ENCODE peak calls at places on chromosomes 12 and 14, in eight cellular contexts. One of them, this sample, is unnamed.

GRCh38 chr14:35257809-35258208 is 34.4 kb upstream of the PSMA6 start:
- DNase-seq in MM.1S: no peak
- DNase-seq in endothelial cell: no peak
- DNase-seq in IMR-90: peak
- DNase-seq in activated effector memory CD4-positive, alpha-beta T cell treated with Interleukin-2 at 50 U/mL for 16 hours: no peak
- DNase-seq in pons: no peak
- DNase-seq in anterior cingulate cortex: no peak
- DNase-seq in NCI-H524: no peak
- DNase-seq in this sample: no peak

GRCh38 chr14:94196057-94196456 is 21.9 kb downstream of the PPP4R4 start:
- DNase-seq in pons: no peak
- DNase-seq in endothelial cell: no peak
- DNase-seq in anterior cingulate cortex: no peak
- DNase-seq in IMR-90: no peak
- DNase-seq in NCI-H524: no peak
- DNase-seq in MM.1S: no peak
- DNase-seq in activated effector memory CD4-positive, alpha-beta T cell treated with Interleukin-2 at 50 U/mL for 16 hours: no peak
- DNase-seq in this sample: no peak

GRCh38 chr12:530308-530707 is 70.6 kb downstream of the B4GALNT3 start:
- DNase-seq in IMR-90: no peak
- DNase-seq in activated effector memory CD4-positive, alpha-beta T cell treated with Interleukin-2 at 50 U/mL for 16 hours: no peak
- DNase-seq in pons: no peak
- DNase-seq in MM.1S: no peak
- DNase-seq in anterior cingulate cortex: no peak
- DNase-seq in endothelial cell: no peak
- DNase-seq in NCI-H524: no peak
- DNase-seq in this sample: no peak

GRCh38 chr12:48903363-48903981 is 21.8 kb downstream of the FKBP11 start:
- DNase-seq in activated effector memory CD4-positive, alpha-beta T cell treated with Interleukin-2 at 50 U/mL for 16 hours: no peak
- DNase-seq in IMR-90: peak
- DNase-seq in endothelial cell: no peak
- DNase-seq in MM.1S: no peak
- DNase-seq in NCI-H524: no peak
- DNase-seq in anterior cingulate cortex: no peak
- DNase-seq in pons: no peak
- DNase-seq in this sample: peak

GRCh38 chr12:59344224-59344623 is 251.6 kb upstream of the SLC16A7 start:
- DNase-seq in activated effector memory CD4-positive, alpha-beta T cell treated with Interleukin-2 at 50 U/mL for 16 hours: no peak
- DNase-seq in pons: no peak
- DNase-seq in anterior cingulate cortex: no peak
- DNase-seq in NCI-H524: no peak
- DNase-seq in IMR-90: no peak
- DNase-seq in endothelial cell: no peak
- DNase-seq in MM.1S: no peak
- DNase-seq in this sample: no peak

GRCh38 chr14:74579447-74580274 is 32.4 kb downstream of the LTBP2 start:
- DNase-seq in MM.1S: no peak
- DNase-seq in activated effector memory CD4-positive, alpha-beta T cell treated with Interleukin-2 at 50 U/mL for 16 hours: no peak
- DNase-seq in endothelial cell: no peak
- DNase-seq in IMR-90: peak
- DNase-seq in anterior cingulate cortex: no peak
- DNase-seq in pons: no peak
- DNase-seq in NCI-H524: no peak
- DNase-seq in this sample: peak

GRCh38 chr12:8045952-8046944 is 13.7 kb downstream of the FOXJ2 start:
- DNase-seq in endothelial cell: peak
- DNase-seq in IMR-90: peak
- DNase-seq in MM.1S: peak
- DNase-seq in anterior cingulate cortex: peak
- DNase-seq in pons: peak
- DNase-seq in NCI-H524: peak
- DNase-seq in activated effector memory CD4-positive, alpha-beta T cell treated with Interleukin-2 at 50 U/mL for 16 hours: peak
- DNase-seq in this sample: peak

GRCh38 chr14:30330452-30330851 is 228.5 kb upstream of the G2E3 start:
- DNase-seq in anterior cingulate cortex: no peak
- DNase-seq in IMR-90: no peak
- DNase-seq in MM.1S: no peak
- DNase-seq in activated effector memory CD4-positive, alpha-beta T cell treated with Interleukin-2 at 50 U/mL for 16 hours: no peak
- DNase-seq in NCI-H524: no peak
- DNase-seq in pons: no peak
- DNase-seq in endothelial cell: no peak
- DNase-seq in this sample: no peak

GRCh38 chr12:46904406-46905240 is 78.8 kb upstream of the SLC38A4 start:
- DNase-seq in NCI-H524: no peak
- DNase-seq in pons: no peak
- DNase-seq in MM.1S: no peak
- DNase-seq in activated effector memory CD4-positive, alpha-beta T cell treated with Interleukin-2 at 50 U/mL for 16 hours: no peak
- DNase-seq in endothelial cell: no peak
- DNase-seq in IMR-90: peak
- DNase-seq in anterior cingulate cortex: no peak
- DNase-seq in this sample: no peak

GRCh38 chr12:98403936-98404335 is 111.5 kb upstream of the TMPO start:
- DNase-seq in IMR-90: no peak
- DNase-seq in pons: no peak
- DNase-seq in MM.1S: no peak
- DNase-seq in activated effector memory CD4-positive, alpha-beta T cell treated with Interleukin-2 at 50 U/mL for 16 hours: no peak
- DNase-seq in anterior cingulate cortex: no peak
- DNase-seq in NCI-H524: no peak
- DNase-seq in endothelial cell: peak
- DNase-seq in this sample: no peak

GRCh38 chr14:79487632-79488031 is 723.7 kb downstream of the DIO2 start:
- DNase-seq in NCI-H524: no peak
- DNase-seq in endothelial cell: no peak
- DNase-seq in IMR-90: no peak
- DNase-seq in pons: no peak
- DNase-seq in activated effector memory CD4-positive, alpha-beta T cell treated with Interleukin-2 at 50 U/mL for 16 hours: no peak
- DNase-seq in MM.1S: no peak
- DNase-seq in anterior cingulate cortex: no peak
- DNase-seq in this sample: no peak

GRCh38 chr12:6180300-6181051 is 19.7 kb upstream of the CD9 start:
- DNase-seq in NCI-H524: no peak
- DNase-seq in MM.1S: no peak
- DNase-seq in IMR-90: peak
- DNase-seq in pons: no peak
- DNase-seq in anterior cingulate cortex: no peak
- DNase-seq in activated effector memory CD4-positive, alpha-beta T cell treated with Interleukin-2 at 50 U/mL for 16 hours: no peak
- DNase-seq in endothelial cell: no peak
- DNase-seq in this sample: no peak

GRCh38 chr14:102594514-102595175 is 2.2 kb downstream of the RCOR1 start:
- DNase-seq in endothelial cell: peak
- DNase-seq in pons: peak
- DNase-seq in activated effector memory CD4-positive, alpha-beta T cell treated with Interleukin-2 at 50 U/mL for 16 hours: peak
- DNase-seq in IMR-90: peak
- DNase-seq in MM.1S: peak
- DNase-seq in anterior cingulate cortex: no peak
- DNase-seq in NCI-H524: peak
- DNase-seq in this sample: peak

GRCh38 chr12:45124485-45125155 is 73.7 kb upstream of the DBX2 start:
- DNase-seq in NCI-H524: no peak
- DNase-seq in anterior cingulate cortex: no peak
- DNase-seq in MM.1S: no peak
- DNase-seq in pons: no peak
- DNase-seq in activated effector memory CD4-positive, alpha-beta T cell treated with Interleukin-2 at 50 U/mL for 16 hours: no peak
- DNase-seq in IMR-90: no peak
- DNase-seq in endothelial cell: no peak
- DNase-seq in this sample: no peak

GRCh38 chr14:75277000-75277795 is 1.4 kb upstream of the FOS start:
- DNase-seq in activated effector memory CD4-positive, alpha-beta T cell treated with Interleukin-2 at 50 U/mL for 16 hours: peak
- DNase-seq in IMR-90: peak
- DNase-seq in NCI-H524: peak
- DNase-seq in MM.1S: peak
- DNase-seq in pons: peak
- DNase-seq in endothelial cell: peak
- DNase-seq in anterior cingulate cortex: no peak
- DNase-seq in this sample: peak

GRCh38 chr12:132355742-132356681 is 26.6 kb upstream of the GALNT9 start:
- DNase-seq in activated effector memory CD4-positive, alpha-beta T cell treated with Interleukin-2 at 50 U/mL for 16 hours: no peak
- DNase-seq in pons: no peak
- DNase-seq in IMR-90: no peak
- DNase-seq in anterior cingulate cortex: no peak
- DNase-seq in MM.1S: no peak
- DNase-seq in endothelial cell: no peak
- DNase-seq in NCI-H524: no peak
- DNase-seq in this sample: no peak

GRCh38 chr14:92967346-92967926 is 44.5 kb downstream of the CHGA start:
- DNase-seq in endothelial cell: no peak
- DNase-seq in NCI-H524: no peak
- DNase-seq in IMR-90: peak
- DNase-seq in MM.1S: no peak
- DNase-seq in activated effector memory CD4-positive, alpha-beta T cell treated with Interleukin-2 at 50 U/mL for 16 hours: no peak
- DNase-seq in anterior cingulate cortex: no peak
- DNase-seq in pons: no peak
- DNase-seq in this sample: no peak

GRCh38 chr12:57583008-57583831 is 7.8 kb upstream of the PIP4K2C start:
- DNase-seq in IMR-90: peak
- DNase-seq in MM.1S: peak
- DNase-seq in endothelial cell: peak
- DNase-seq in pons: peak
- DNase-seq in activated effector memory CD4-positive, alpha-beta T cell treated with Interleukin-2 at 50 U/mL for 16 hours: peak
- DNase-seq in anterior cingulate cortex: peak
- DNase-seq in NCI-H524: peak
- DNase-seq in this sample: peak

GRCh38 chr12:4997939-4998338 is 45.7 kb upstream of the KCNA5 start:
- DNase-seq in pons: no peak
- DNase-seq in activated effector memory CD4-positive, alpha-beta T cell treated with Interleukin-2 at 50 U/mL for 16 hours: no peak
- DNase-seq in IMR-90: peak
- DNase-seq in endothelial cell: no peak
- DNase-seq in MM.1S: no peak
- DNase-seq in NCI-H524: no peak
- DNase-seq in anterior cingulate cortex: no peak
- DNase-seq in this sample: no peak

GRCh38 chr12:124915249-124916236 is 1.1 kb upstream of the UBC start:
- DNase-seq in MM.1S: peak
- DNase-seq in anterior cingulate cortex: no peak
- DNase-seq in activated effector memory CD4-positive, alpha-beta T cell treated with Interleukin-2 at 50 U/mL for 16 hours: no peak
- DNase-seq in NCI-H524: no peak
- DNase-seq in IMR-90: peak
- DNase-seq in pons: peak
- DNase-seq in endothelial cell: no peak
- DNase-seq in this sample: peak

GRCh38 chr12:49264466-49264872 is 413 bp upstream of the TUBA1C start:
- DNase-seq in activated effector memory CD4-positive, alpha-beta T cell treated with Interleukin-2 at 50 U/mL for 16 hours: peak
- DNase-seq in MM.1S: peak
- DNase-seq in pons: no peak
- DNase-seq in endothelial cell: peak
- DNase-seq in NCI-H524: no peak
- DNase-seq in anterior cingulate cortex: no peak
- DNase-seq in IMR-90: no peak
- DNase-seq in this sample: no peak

GRCh38 chr12:55172686-55173085 is 46.5 kb downstream of the OR9K2 start:
- DNase-seq in pons: no peak
- DNase-seq in anterior cingulate cortex: no peak
- DNase-seq in activated effector memory CD4-positive, alpha-beta T cell treated with Interleukin-2 at 50 U/mL for 16 hours: no peak
- DNase-seq in IMR-90: no peak
- DNase-seq in endothelial cell: no peak
- DNase-seq in NCI-H524: no peak
- DNase-seq in MM.1S: no peak
- DNase-seq in this sample: no peak

GRCh38 chr14:100621806-100622205 is 34.6 kb upstream of the BEGAIN start:
- DNase-seq in pons: no peak
- DNase-seq in NCI-H524: no peak
- DNase-seq in MM.1S: no peak
- DNase-seq in activated effector memory CD4-positive, alpha-beta T cell treated with Interleukin-2 at 50 U/mL for 16 hours: no peak
- DNase-seq in IMR-90: no peak
- DNase-seq in anterior cingulate cortex: no peak
- DNase-seq in endothelial cell: no peak
- DNase-seq in this sample: no peak

GRCh38 chr12:106919910-106920544 is 35.7 kb upstream of the TMEM263 start:
- DNase-seq in IMR-90: peak
- DNase-seq in anterior cingulate cortex: no peak
- DNase-seq in pons: peak
- DNase-seq in endothelial cell: peak
- DNase-seq in NCI-H524: peak
- DNase-seq in MM.1S: peak
- DNase-seq in activated effector memory CD4-positive, alpha-beta T cell treated with Interleukin-2 at 50 U/mL for 16 hours: no peak
- DNase-seq in this sample: peak